ENCODE peak calls at places on chromosomes 7 and 10, in six cellular contexts. R is cardiac fibroblast, S is hepatocyte, W is dermis microvascular lymphatic vessel endothelial cell, N is NCI-H2081, V is activated gamma-delta T cell treated with Interleukin-2 at 50 U/mL for 16 hours. P is an unnamed sample.

GRCh38 chr10:65419629-65420028 is 1506.2 kb upstream of the LRRTM3 start:
- DNase-seq in R (no peak), S (peak; percentile 3), W (no peak), N (no peak), V (no peak), P (no peak)

GRCh38 chr7:117014673-117015133 is 61.4 kb downstream of the ST7 start:
- DNase-seq in R (peak; percentile 75), S (peak; percentile 74), W (no peak), N (peak; percentile 46), V (no peak), P (peak; percentile 10)

GRCh38 chr7:142584765-142585164 is 164.5 kb upstream of the PRSS1 start:
- DNase-seq in R (peak; percentile 38), S (no peak), W (no peak), N (no peak), V (no peak), P (no peak)

GRCh38 chr7:51040777-51041176 is 258.1 kb upstream of the GRB10 start:
- DNase-seq in R (no peak), S (no peak), W (no peak), N (peak; percentile 9), V (no peak), P (no peak)

GRCh38 chr7:45656431-45656830 is 82.3 kb downstream of the ADCY1 start:
- DNase-seq in R (no peak), S (no peak), W (no peak), N (no peak), V (no peak), P (no peak)

GRCh38 chr7:88109612-88110011 is 110.2 kb downstream of the SRI start:
- DNase-seq in R (no peak), S (no peak), W (no peak), N (peak; percentile 48), V (no peak), P (no peak)

GRCh38 chr10:7107287-7107686 is 303.5 kb downstream of the SFMBT2 start:
- DNase-seq in R (peak; percentile 55), S (peak; percentile 31), W (no peak), N (no peak), V (no peak), P (no peak)

GRCh38 chr10:125002044-125002422 is 60.1 kb downstream of the ZRANB1 start:
- DNase-seq in R (no peak), S (no peak), W (no peak), N (no peak), V (no peak), P (no peak)

GRCh38 chr7:78232806-78233205 is 434.2 kb downstream of the PHTF2 start:
- DNase-seq in R (no peak), S (no peak), W (no peak), N (no peak), V (no peak), P (no peak)

GRCh38 chr10:44860811-44861751 is 50.1 kb upstream of the TMEM72 start:
- DNase-seq in R (peak; percentile 76), S (peak; percentile 26), W (no peak), N (no peak), V (no peak), P (no peak)

GRCh38 chr10:9305018-9305655 is 1250.6 kb downstream of the GATA3 start:
- DNase-seq in R (peak; percentile 44), S (peak; percentile 23), W (peak; percentile 14), N (peak; percentile 6), V (no peak), P (no peak)

GRCh38 chr7:29042893-29043292 is 84.8 kb upstream of the TRIL start:
- DNase-seq in R (no peak), S (no peak), W (no peak), N (no peak), V (no peak), P (no peak)

GRCh38 chr7:104137971-104138370 is 69.8 kb downstream of the ORC5 start:
- DNase-seq in R (peak; percentile 38), S (no peak), W (no peak), N (no peak), V (no peak), P (no peak)

GRCh38 chr7:44639701-44640321 is 33.4 kb downstream of the OGDH start:
- DNase-seq in R (peak; percentile 92), S (peak; percentile 82), W (peak; percentile 83), N (no peak), V (no peak), P (no peak)

GRCh38 chr10:14569274-14570060 is 205.2 kb downstream of the FAM107B start:
- DNase-seq in R (no peak), S (no peak), W (no peak), N (no peak), V (no peak), P (no peak)

GRCh38 chr10:78362406-78363022 is 328.9 kb downstream of the RPS24 start:
- DNase-seq in R (peak; percentile 34), S (no peak), W (no peak), N (no peak), V (no peak), P (no peak)

P was measured in activated T-cell treated with anti-CD3 and anti-CD28 coated beads for 24 hours.